ENCODE peak calls at places on chromosomes 16 and 17, in nine cellular contexts. R is fibroblast of lung; J is naive thymus-derived CD4-positive, alpha-beta T cell; S is H9; T is neural progenitor cell; G is Panc1; U is cardiac muscle cell; Z is colonic mucosa; P is testis. H is an unnamed sample. For H3K4me1, the result is how much of the 10 kb centered on the place peaks cover.

GRCh38 chr16:491225-491919 is 36.1 kb upstream of the CAPN15 start:
- DNase-seq in R (no peak), J (no peak), S (no peak), T (no peak), G (no peak), U (no peak), Z (no peak), P (peak), H (no peak)

GRCh38 chr16:67773099-67773498 is 33.3 kb downstream of the RANBP10 start:
- DNase-seq in R (no peak), J (no peak), S (no peak), T (no peak), G (no peak), U (no peak), Z (no peak), P (peak), H (peak)

GRCh38 chr17:61499632-61500031 is 47.4 kb downstream of the TBX4 start:
- DNase-seq in R (no peak), J (no peak), S (no peak), T (no peak), G (no peak), U (no peak), Z (no peak), P (no peak), H (no peak)

GRCh38 chr16:19143241-19143640 is 24.8 kb upstream of the SYT17 start:
- DNase-seq in R (peak), J (no peak), S (no peak), T (no peak), G (no peak), U (no peak), Z (no peak), P (no peak), H (no peak)

GRCh38 chr17:81899514-81900166 is 2.4 kb upstream of the NPB start:
- DNase-seq in R (no peak), J (no peak), S (peak), T (no peak), G (no peak), U (no peak), Z (no peak), P (no peak), H (no peak)

GRCh38 chr17:19386276-19386863 is 620 bp downstream of the MFAP4 start:
- DNase-seq in R (peak), J (no peak), S (no peak), T (peak), G (no peak), U (no peak), Z (no peak), P (peak), H (peak)

GRCh38 chr17:71413935-71414334 is 706.9 kb upstream of the SOX9 start:
- DNase-seq in R (no peak), J (no peak), S (no peak), T (no peak), G (no peak), U (no peak), Z (no peak), P (no peak), H (no peak)

GRCh38 chr17:69551212-69552010 is 136.9 kb downstream of the MAP2K6 start:
- DNase-seq in R (peak), J (no peak), S (no peak), T (no peak), G (no peak), U (no peak), Z (no peak), P (no peak), H (no peak)

GRCh38 chr17:13920413-13920812 is 148.9 kb upstream of the COX10 start:
- DNase-seq in R (no peak), J (no peak), S (no peak), T (no peak), G (no peak), U (no peak), Z (no peak), P (no peak), H (no peak)

GRCh38 chr17:38451840-38452529 is 23.7 kb downstream of the ARHGAP23 start:
- DNase-seq in R (peak), J (no peak), S (peak), T (peak), G (no peak), U (no peak), Z (no peak), P (no peak), H (peak)

GRCh38 chr17:70317416-70317815 is 148.1 kb downstream of the KCNJ2 start:
- DNase-seq in R (no peak), J (no peak), S (no peak), T (no peak), G (no peak), U (no peak), Z (no peak), P (no peak), H (no peak)

GRCh38 chr17:47200325-47200663 is 8.9 kb upstream of the MYL4 start:
- DNase-seq in R (no peak), J (no peak), S (no peak), T (no peak), G (no peak), U (no peak), Z (no peak), P (no peak), H (no peak)

GRCh38 chr16:77660311-77660710 is 62.0 kb upstream of the NUDT7 start:
- DNase-seq in R (peak), J (no peak), S (peak), T (peak), G (no peak), U (peak), Z (no peak), P (no peak), H (no peak)

GRCh38 chr17:78401246-78401645 is 22.8 kb downstream of the PGS1 start:
- DNase-seq in R (peak), J (no peak), S (no peak), T (no peak), G (no peak), U (no peak), Z (no peak), P (no peak), H (peak)

GRCh38 chr17:11880714-11881113 is 116.6 kb downstream of the ZNF18 start:
- DNase-seq in R (no peak), J (no peak), S (no peak), T (peak), G (no peak), U (peak), Z (peak), P (no peak), H (no peak)

GRCh38 chr16:30659507-30660423 is 1.5 kb downstream of the FBRS start:
- DNase-seq in R (peak), J (peak), S (no peak), T (peak), G (no peak), U (no peak), Z (peak), P (no peak), H (peak)

GRCh38 chr17:20922128-20922670 is 120.6 kb downstream of the USP22 start:
- DNase-seq in R (peak), J (no peak), S (no peak), T (no peak), G (no peak), U (no peak), Z (no peak), P (no peak), H (peak)

GRCh38 chr17:82358467-82359350 is at the start of gene TEX19:
- DNase-seq in R (no peak), J (no peak), S (peak), T (no peak), G (no peak), U (no peak), Z (no peak), P (no peak), H (no peak)

GRCh38 chr17:78903101-78903779 is at the start of gene CEP295NL:
- DNase-seq in R (peak), J (no peak), S (no peak), T (peak), G (no peak), U (peak), Z (no peak), P (peak), H (peak)

GRCh38 chr17:58568050-58568830 is 53.8 kb upstream of the MTMR4 start:
- DNase-seq in R (no peak), J (no peak), S (no peak), T (no peak), G (no peak), U (no peak), Z (no peak), P (no peak), H (no peak)

GRCh38 chr17:74737299-74738050 is 419 bp downstream of the RAB37 start:
- DNase-seq in R (peak), J (peak), S (peak), T (peak), G (no peak), U (peak), Z (no peak), P (no peak), H (peak)

GRCh38 chr17:14813649-14814048 is 451.5 kb downstream of the PMP22 start:
- DNase-seq in R (no peak), J (no peak), S (peak), T (peak), G (no peak), U (peak), Z (no peak), P (peak), H (no peak)

GRCh38 chr17:33438136-33438535 is 145.0 kb upstream of the ASIC2 start:
- DNase-seq in R (no peak), J (no peak), S (no peak), T (no peak), G (no peak), U (no peak), Z (no peak), P (no peak), H (no peak)

GRCh38 chr17:77746901-77747620 is 211.4 kb upstream of the TNRC6C start:
- DNase-seq in R (no peak), J (no peak), S (no peak), T (peak), G (no peak), U (no peak), Z (no peak), P (no peak), H (no peak)

GRCh38 chr17:20852541-20853370 is 190.1 kb downstream of the USP22 start:
- DNase-seq in R (peak), J (no peak), S (peak), T (peak), G (no peak), U (peak), Z (no peak), P (peak), H (peak)

GRCh38 chr17:17445925-17446665 is 30.7 kb upstream of the MED9 start:
- DNase-seq in R (peak), J (no peak), S (no peak), T (no peak), G (peak), U (no peak), Z (peak), P (no peak), H (no peak)

DNA sequence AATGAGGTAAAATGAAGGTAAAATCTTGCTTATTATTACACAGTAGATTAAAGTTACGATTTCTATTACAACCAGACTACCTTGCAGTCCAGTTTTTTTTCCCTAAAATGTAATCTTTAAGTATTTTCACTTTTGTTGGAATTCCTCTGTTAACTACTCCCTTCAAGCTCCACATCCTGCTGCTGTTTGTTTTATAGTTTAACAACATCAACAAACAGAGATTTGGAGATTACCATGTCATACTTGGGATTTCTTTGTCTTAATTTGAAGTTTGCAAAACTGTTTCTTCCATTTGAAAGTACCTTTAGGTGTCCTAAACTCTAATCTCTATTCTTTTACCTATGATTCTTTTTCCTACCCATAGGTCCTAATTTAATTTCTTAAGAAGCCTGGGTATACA is 83.3 kb downstream of the ABHD15 start:
- DNase-seq in R (no peak), J (no peak), S (no peak), T (no peak), G (no peak), U (no peak), Z (no peak), P (no peak), H (no peak)
- H3K27ac ChIP-seq in R (no peak), J (no peak), S (no peak), T (peak), G (no peak), U (no peak), Z (no peak), P (no peak), H (no peak)

GRCh38 chr16:13189250-13189649 is 287.9 kb downstream of the SHISA9 start:
- DNase-seq in R (no peak), J (no peak), S (no peak), T (no peak), G (no peak), U (no peak), Z (no peak), P (no peak), H (no peak)

GRCh38 chr16:13181432-13181831 is 280.0 kb downstream of the SHISA9 start:
- DNase-seq in R (no peak), J (no peak), S (no peak), T (no peak), G (no peak), U (no peak), Z (no peak), P (no peak), H (no peak)

DNA sequence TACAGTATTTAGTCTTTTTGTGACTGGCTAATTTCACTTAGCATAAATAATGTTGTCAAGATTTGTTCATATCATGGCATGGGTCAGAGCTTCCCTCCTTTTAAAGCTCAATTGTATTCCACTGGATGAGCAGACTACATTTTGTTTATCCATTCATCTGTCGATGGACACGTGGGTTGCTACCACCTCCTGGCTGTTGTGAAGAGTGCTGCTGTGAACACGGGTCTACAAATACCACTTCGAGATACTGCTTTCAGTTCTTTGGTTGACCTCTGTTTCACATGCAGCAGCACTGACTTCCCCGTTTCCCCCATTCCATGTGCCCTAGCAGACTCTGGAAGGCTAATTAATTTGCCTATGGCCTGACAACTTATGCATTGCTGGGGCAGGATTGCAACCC is 285.4 kb downstream of the SHISA9 start:
- DNase-seq in R (no peak), J (no peak), S (peak), T (peak), G (no peak), U (no peak), Z (no peak), P (no peak), H (no peak)
- H3K4me1 ChIP-seq in R (under half), J (under half), S (under half), T (under half), G (under half), U (under half), Z (under half), P (under half), H (under half)

GRCh38 chr16:17072104-17072503 is 398.7 kb downstream of the XYLT1 start:
- DNase-seq in R (peak), J (no peak), S (no peak), T (no peak), G (no peak), U (no peak), Z (no peak), P (no peak), H (no peak)
- H3K27ac ChIP-seq in R (no peak), J (no peak), S (no peak), T (no peak), G (no peak), U (no peak), Z (no peak), P (no peak), H (no peak)

GRCh38 chr17:32361270-32361669 is 11.3 kb downstream of the ZNF207 start:
- DNase-seq in R (no peak), J (no peak), S (no peak), T (no peak), G (no peak), U (no peak), Z (no peak), P (no peak), H (no peak)

GRCh38 chr17:32355649-32356377 is 5.9 kb downstream of the ZNF207 start:
- DNase-seq in R (peak), J (no peak), S (no peak), T (no peak), G (no peak), U (peak), Z (no peak), P (no peak), H (no peak)

GRCh38 chr17:32356378-32356743 is 6.4 kb downstream of the ZNF207 start:
- DNase-seq in R (no peak), J (no peak), S (no peak), T (no peak), G (no peak), U (no peak), Z (no peak), P (no peak), H (no peak)

GRCh38 chr17:32356750-32357149 is 6.8 kb downstream of the ZNF207 start:
- DNase-seq in R (no peak), J (no peak), S (no peak), T (no peak), G (no peak), U (no peak), Z (no peak), P (no peak), H (no peak)

DNA sequence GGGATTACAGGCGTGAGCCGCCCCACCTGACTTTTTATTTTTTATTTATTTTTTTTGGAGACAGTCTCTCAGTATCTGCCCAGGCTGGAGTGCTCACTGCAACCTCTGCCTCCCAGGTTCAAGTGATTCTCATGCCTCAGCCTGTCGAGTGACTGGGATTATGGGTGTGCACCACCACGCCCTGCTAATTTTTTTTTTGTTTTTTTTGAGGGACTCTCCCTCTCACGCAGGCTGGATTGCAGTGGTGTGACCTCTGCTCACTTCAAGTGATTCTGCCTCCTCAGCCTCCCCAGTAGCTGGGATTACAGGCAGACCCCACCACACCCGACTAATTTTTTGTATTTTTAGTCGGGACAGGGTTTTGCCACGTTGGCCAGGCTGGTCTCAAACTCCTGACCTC is 7.7 kb downstream of the ZNF207 start:
- DNase-seq in R (no peak), J (no peak), S (no peak), T (no peak), G (no peak), U (no peak), Z (no peak), P (no peak), H (no peak)
- H3K4me1 ChIP-seq in R (under half), J (under half), S (under half), T (under half), G (under half), U (under half), Z (under half), P (under half), H (under half)

GRCh38 chr16:85377388-85378144 is 235.6 kb upstream of the GSE1 start:
- DNase-seq in R (peak), J (no peak), S (no peak), T (no peak), G (no peak), U (peak), Z (no peak), P (no peak), H (no peak)
- H3K27ac ChIP-seq in R (no peak), J (no peak), S (no peak), T (no peak), G (peak), U (peak), Z (no peak), P (peak), H (no peak)

GRCh38 chr16:57485091-57485915 is 990 bp downstream of the DOK4 start:
- DNase-seq in R (no peak), J (no peak), S (peak), T (no peak), G (no peak), U (no peak), Z (peak), P (no peak), H (peak)
- H3K4me1 ChIP-seq in R (under half), J (under half), S (under half), T (under half), G (under half), U (under half), Z (under half), P (under half), H (under half)

GRCh38 chr17:1160591-1161041 is 19.2 kb downstream of the ABR start:
- DNase-seq in R (peak), J (no peak), S (peak), T (no peak), G (no peak), U (no peak), Z (no peak), P (no peak), H (no peak)

GRCh38 chr17:1162116-1162855 is 17.5 kb downstream of the ABR start:
- DNase-seq in R (no peak), J (no peak), S (no peak), T (no peak), G (no peak), U (no peak), Z (no peak), P (no peak), H (no peak)

GRCh38 chr17:1168537-1169234 is 11.1 kb downstream of the ABR start:
- DNase-seq in R (no peak), J (no peak), S (no peak), T (no peak), G (no peak), U (no peak), Z (no peak), P (no peak), H (no peak)

GRCh38 chr17:1165836-1166235 is 13.9 kb downstream of the ABR start:
- DNase-seq in R (no peak), J (no peak), S (no peak), T (no peak), G (no peak), U (no peak), Z (no peak), P (no peak), H (no peak)

GRCh38 chr17:1164935-1165556 is 14.7 kb downstream of the ABR start:
- DNase-seq in R (no peak), J (no peak), S (no peak), T (no peak), G (no peak), U (no peak), Z (no peak), P (no peak), H (peak)
- H3K27ac ChIP-seq in R (no peak), J (no peak), S (no peak), T (no peak), G (no peak), U (no peak), Z (no peak), P (no peak), H (peak)

GRCh38 chr16:80667925-80668324 is 127.1 kb downstream of the DYNLRB2 start:
- DNase-seq in R (no peak), J (no peak), S (no peak), T (peak), G (no peak), U (no peak), Z (no peak), P (no peak), H (no peak)
- H3K4me1 ChIP-seq in R (under half), J (under half), S (under half), T (under half), G (under half), U (under half), Z (under half), P (under half), H (under half)

DNA sequence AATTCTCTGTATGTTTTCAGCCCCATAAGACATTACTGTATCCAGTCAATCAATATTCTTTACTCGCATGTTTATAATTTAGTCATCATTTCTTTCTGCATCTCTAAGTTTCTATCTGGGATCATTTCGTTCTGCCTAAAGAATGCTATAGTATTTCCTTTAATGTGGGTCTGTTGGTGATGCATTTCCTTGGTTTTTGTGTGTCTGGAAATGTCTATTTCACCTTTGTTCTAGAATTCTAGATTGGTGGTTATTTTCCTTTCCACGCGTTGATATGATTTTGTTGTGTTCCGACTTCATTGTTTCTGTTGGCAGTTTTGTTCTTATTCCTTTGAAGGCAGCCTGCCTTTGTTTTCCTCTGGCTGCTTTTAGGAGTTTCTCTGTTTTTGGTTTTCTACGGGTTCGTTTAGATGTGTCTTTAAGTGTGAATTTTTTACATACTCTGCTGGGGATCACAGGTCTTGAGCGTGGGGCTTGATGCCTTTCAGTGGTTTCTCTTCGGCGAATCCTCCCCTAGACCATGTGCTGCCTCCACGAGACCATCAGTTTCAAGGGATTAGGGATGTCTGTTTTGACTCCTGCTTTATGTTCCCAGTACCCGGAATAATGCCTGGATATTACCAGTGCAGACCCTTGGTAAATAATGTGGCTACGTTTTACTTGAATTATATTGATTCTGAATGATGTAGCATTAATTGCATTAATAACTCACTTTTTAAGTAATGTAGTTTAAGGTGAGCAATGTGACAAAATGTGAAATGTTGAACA is 23.5 kb downstream of the POLR3E start:
- DNase-seq in R (no peak), J (no peak), S (no peak), T (no peak), G (no peak), U (no peak), Z (no peak), P (no peak), H (no peak)
- H3K27ac ChIP-seq in R (no peak), J (no peak), S (peak), T (peak), G (no peak), U (no peak), Z (no peak), P (no peak), H (no peak)